ENCODE peak calls at places on chromosomes 4 and X, in four cellular contexts. One of them, this sample, is unnamed.

GRCh38 chr4:20172070-20172760 is 79.5 kb upstream of the SLIT2 start:
- DNase-seq in K562: no peak
- DNase-seq in HL-60: no peak
- DNase-seq in GM12878: no peak
- DNase-seq in this sample: no peak

GRCh38 chrX:115901241-115901640 is 269.3 kb upstream of the AGTR2 start:
- DNase-seq in K562: no peak
- DNase-seq in HL-60: no peak
- DNase-seq in GM12878: no peak
- DNase-seq in this sample: no peak

GRCh38 chr4:148007789-148008188 is 275.9 kb downstream of the ARHGAP10 start:
- DNase-seq in K562: no peak
- DNase-seq in HL-60: peak; percentile 17
- DNase-seq in GM12878: no peak
- DNase-seq in this sample: no peak

GRCh38 chrX:30593435-30594200 is 16.1 kb upstream of the TASL start:
- DNase-seq in K562: no peak
- DNase-seq in HL-60: no peak
- DNase-seq in GM12878: no peak
- DNase-seq in this sample: no peak

GRCh38 chr4:164012396-164013027 is 518.0 kb downstream of the TMA16 start:
- DNase-seq in K562: no peak
- DNase-seq in HL-60: no peak
- DNase-seq in GM12878: no peak
- DNase-seq in this sample: no peak

GRCh38 chr4:26242451-26242850 is 78.4 kb upstream of the RBPJ start:
- DNase-seq in K562: no peak
- DNase-seq in HL-60: no peak
- DNase-seq in GM12878: no peak
- DNase-seq in this sample: no peak

GRCh38 chr4:71827811-71828210 is 43.9 kb upstream of the GC start:
- DNase-seq in K562: no peak
- DNase-seq in HL-60: no peak
- DNase-seq in GM12878: no peak
- DNase-seq in this sample: no peak

GRCh38 chr4:25882226-25882625 is 19.4 kb upstream of the SEL1L3 start:
- DNase-seq in K562: no peak
- DNase-seq in HL-60: no peak
- DNase-seq in GM12878: no peak
- DNase-seq in this sample: no peak

GRCh38 chr4:113049421-113050355 is at the start of gene ANK2:
- DNase-seq in K562: no peak
- DNase-seq in HL-60: no peak
- DNase-seq in GM12878: no peak
- DNase-seq in this sample: no peak

GRCh38 chr4:70997068-70997467 is 3.6 kb downstream of the DCK start:
- DNase-seq in K562: no peak
- DNase-seq in HL-60: no peak
- DNase-seq in GM12878: no peak
- DNase-seq in this sample: no peak

GRCh38 chr4:111717916-111718315 is 427.3 kb upstream of the FAM241A start:
- DNase-seq in K562: no peak
- DNase-seq in HL-60: no peak
- DNase-seq in GM12878: no peak
- DNase-seq in this sample: no peak

GRCh38 chr4:3285558-3286334 is 7.1 kb upstream of the RGS12 start:
- DNase-seq in K562: no peak
- DNase-seq in HL-60: peak; percentile 66
- DNase-seq in GM12878: no peak
- DNase-seq in this sample: peak; percentile 77

GRCh38 chr4:137819964-137820383 is 287.7 kb upstream of the PCDH18 start:
- DNase-seq in K562: no peak
- DNase-seq in HL-60: peak; percentile 4
- DNase-seq in GM12878: peak; percentile 1
- DNase-seq in this sample: peak; percentile 7

GRCh38 chr4:152619556-152619955 is 60.2 kb downstream of the TMEM154 start:
- DNase-seq in K562: no peak
- DNase-seq in HL-60: no peak
- DNase-seq in GM12878: no peak
- DNase-seq in this sample: no peak

GRCh38 chrX:132622130-132622529 is 133.3 kb upstream of the MBNL3 start:
- DNase-seq in K562: peak; percentile 49
- DNase-seq in HL-60: no peak
- DNase-seq in GM12878: no peak
- DNase-seq in this sample: no peak

GRCh38 chr4:89056292-89056952 is 563 bp downstream of the FAM13A start:
- DNase-seq in K562: peak; percentile 28
- DNase-seq in HL-60: no peak
- DNase-seq in GM12878: no peak
- DNase-seq in this sample: no peak

GRCh38 chr4:181061787-181062186 is 1181.4 kb upstream of the TENM3 start:
- DNase-seq in K562: no peak
- DNase-seq in HL-60: no peak
- DNase-seq in GM12878: no peak
- DNase-seq in this sample: no peak

GRCh38 chr4:152138451-152138850 is 377.6 kb upstream of the GATB start:
- DNase-seq in K562: no peak
- DNase-seq in HL-60: no peak
- DNase-seq in GM12878: no peak
- DNase-seq in this sample: no peak

GRCh38 chr4:85777908-85778808 is 303.2 kb downstream of the ARHGAP24 start:
- DNase-seq in K562: no peak
- DNase-seq in HL-60: no peak
- DNase-seq in GM12878: peak; percentile 59
- DNase-seq in this sample: no peak

GRCh38 chrX:42096262-42096939 is 173.0 kb upstream of the CASK start:
- DNase-seq in K562: no peak
- DNase-seq in HL-60: no peak
- DNase-seq in GM12878: no peak
- DNase-seq in this sample: no peak

GRCh38 chr4:79650794-79651431 is 242.9 kb upstream of the GK2 start:
- DNase-seq in K562: no peak
- DNase-seq in HL-60: no peak
- DNase-seq in GM12878: no peak
- DNase-seq in this sample: no peak

GRCh38 chr4:142923619-142924018 is 77.5 kb upstream of the INPP4B start:
- DNase-seq in K562: no peak
- DNase-seq in HL-60: no peak
- DNase-seq in GM12878: no peak
- DNase-seq in this sample: no peak

GRCh38 chr4:186666750-186667149 is 56.9 kb downstream of the FAT1 start:
- DNase-seq in K562: no peak
- DNase-seq in HL-60: no peak
- DNase-seq in GM12878: no peak
- DNase-seq in this sample: no peak

GRCh38 chr4:373062-373839 is 35.6 kb downstream of the ZNF141 start:
- DNase-seq in K562: no peak
- DNase-seq in HL-60: no peak
- DNase-seq in GM12878: no peak
- DNase-seq in this sample: no peak

GRCh38 chrX:1416965-1417760 is 25.2 kb upstream of the SLC25A6 start:
- DNase-seq in K562: no peak
- DNase-seq in HL-60: no peak
- DNase-seq in GM12878: no peak
- DNase-seq in this sample: no peak

GRCh38 chrX:47030339-47030738 is 47.9 kb upstream of the RGN start:
- DNase-seq in K562: peak; percentile 30
- DNase-seq in HL-60: no peak
- DNase-seq in GM12878: peak; percentile 2
- DNase-seq in this sample: no peak

GRCh38 chrX:10174051-10174450 is 17.3 kb downstream of the CLCN4 start:
- DNase-seq in K562: no peak
- DNase-seq in HL-60: no peak
- DNase-seq in GM12878: no peak
- DNase-seq in this sample: no peak

GRCh38 chrX:43953218-43953617 is 20.0 kb downstream of the NDP start:
- DNase-seq in K562: no peak
- DNase-seq in HL-60: no peak
- DNase-seq in GM12878: no peak
- DNase-seq in this sample: no peak

GRCh38 chr4:8682296-8682695 is 89.7 kb downstream of the CPZ start:
- DNase-seq in K562: no peak
- DNase-seq in HL-60: no peak
- DNase-seq in GM12878: no peak
- DNase-seq in this sample: no peak

GRCh38 chr4:11669156-11669555 is 240.5 kb upstream of the HS3ST1 start:
- DNase-seq in K562: no peak
- DNase-seq in HL-60: no peak
- DNase-seq in GM12878: no peak
- DNase-seq in this sample: no peak

GRCh38 chr4:4947721-4948120 is 71.5 kb downstream of the CYTL1 start:
- DNase-seq in K562: no peak
- DNase-seq in HL-60: no peak
- DNase-seq in GM12878: no peak
- DNase-seq in this sample: no peak

GRCh38 chr4:59374416-59374815 is 1825.7 kb upstream of the ADGRL3 start:
- DNase-seq in K562: no peak
- DNase-seq in HL-60: no peak
- DNase-seq in GM12878: no peak
- DNase-seq in this sample: no peak

GRCh38 chr4:185752881-185753280 is 59.1 kb downstream of the SORBS2 start:
- DNase-seq in K562: no peak
- DNase-seq in HL-60: no peak
- DNase-seq in GM12878: no peak
- DNase-seq in this sample: no peak

GRCh38 chr4:66300336-66300934 is 630.1 kb upstream of the EPHA5 start:
- DNase-seq in K562: no peak
- DNase-seq in HL-60: no peak
- DNase-seq in GM12878: no peak
- DNase-seq in this sample: no peak

GRCh38 chr4:174686826-174687225 is 142.2 kb downstream of the GLRA3 start:
- DNase-seq in K562: no peak
- DNase-seq in HL-60: no peak
- DNase-seq in GM12878: no peak
- DNase-seq in this sample: no peak

GRCh38 chr4:18291981-18292380 is 270.4 kb upstream of the LCORL start:
- DNase-seq in K562: no peak
- DNase-seq in HL-60: no peak
- DNase-seq in GM12878: no peak
- DNase-seq in this sample: no peak

GRCh38 chr4:18294846-18295245 is 273.3 kb upstream of the LCORL start:
- DNase-seq in K562: no peak
- DNase-seq in HL-60: no peak
- DNase-seq in GM12878: no peak
- DNase-seq in this sample: no peak

GRCh38 chr4:18292411-18292810 is 270.9 kb upstream of the LCORL start:
- DNase-seq in K562: no peak
- DNase-seq in HL-60: no peak
- DNase-seq in GM12878: no peak
- DNase-seq in this sample: no peak

DNA sequence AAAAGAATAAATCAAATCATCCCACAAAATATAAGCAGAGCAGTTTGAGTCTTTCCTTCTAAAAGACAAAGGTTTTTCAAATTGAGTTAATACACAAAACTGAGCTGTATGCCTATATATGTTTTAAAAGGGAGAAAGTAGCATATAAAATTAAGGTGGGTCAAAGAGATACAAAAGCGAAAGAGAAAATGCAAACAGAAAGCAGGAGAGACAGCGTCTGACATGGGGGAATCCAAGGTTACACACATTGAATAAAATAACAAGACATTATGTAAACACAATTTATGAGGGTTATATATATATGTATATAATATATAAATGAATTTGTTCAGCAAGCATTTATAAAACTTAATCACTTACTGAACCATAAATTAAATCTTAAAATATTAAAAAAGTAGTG is 276.1 kb upstream of the LCORL start:
- DNase-seq in K562: no peak
- DNase-seq in HL-60: no peak
- DNase-seq in GM12878: no peak
- DNase-seq in this sample: no peak
- TF ChIP-seq SPI1 in K562: no peak
- TF ChIP-seq SPI1 in HL-60: no peak
- TF ChIP-seq SPI1 in GM12878: no peak
- TF ChIP-seq SPI1 in this sample: no peak

GRCh38 chr4:173052439-173052838 is 116.2 kb upstream of the GALNT7 start:
- DNase-seq in K562: no peak
- DNase-seq in HL-60: no peak
- DNase-seq in GM12878: no peak
- DNase-seq in this sample: no peak
- TF ChIP-seq SPI1 in K562: no peak
- TF ChIP-seq SPI1 in HL-60: no peak
- TF ChIP-seq SPI1 in GM12878: no peak
- TF ChIP-seq SPI1 in this sample: no peak

GRCh38 chrX:126164689-126165400 is 1.2 kb downstream of the DCAF12L2 start:
- DNase-seq in K562: no peak
- DNase-seq in HL-60: no peak
- DNase-seq in GM12878: no peak
- DNase-seq in this sample: no peak

GRCh38 chrX:126165401-126165720 is 728 bp downstream of the DCAF12L2 start:
- DNase-seq in K562: no peak
- DNase-seq in HL-60: no peak
- DNase-seq in GM12878: no peak
- DNase-seq in this sample: no peak

GRCh38 chrX:126167560-126167959 is 1.5 kb upstream of the DCAF12L2 start:
- DNase-seq in K562: no peak
- DNase-seq in HL-60: no peak
- DNase-seq in GM12878: no peak
- DNase-seq in this sample: no peak

GRCh38 chrX:126170715-126171114 is 4.6 kb upstream of the DCAF12L2 start:
- DNase-seq in K562: no peak
- DNase-seq in HL-60: no peak
- DNase-seq in GM12878: no peak
- DNase-seq in this sample: no peak

GRCh38 chrX:126165721-126166401 is at the start of gene DCAF12L2:
- DNase-seq in K562: no peak
- DNase-seq in HL-60: no peak
- DNase-seq in GM12878: no peak
- DNase-seq in this sample: no peak
- TF ChIP-seq SPI1 in K562: no peak
- TF ChIP-seq SPI1 in HL-60: no peak
- TF ChIP-seq SPI1 in GM12878: no peak
- TF ChIP-seq SPI1 in this sample: no peak

GRCh38 chr4:119744580-119744979 is 116.0 kb upstream of the PDE5A start:
- DNase-seq in K562: no peak
- DNase-seq in HL-60: no peak
- DNase-seq in GM12878: no peak
- DNase-seq in this sample: no peak
- TF ChIP-seq SPI1 in K562: no peak
- TF ChIP-seq SPI1 in HL-60: no peak
- TF ChIP-seq SPI1 in GM12878: no peak
- TF ChIP-seq SPI1 in this sample: no peak

GRCh38 chr4:169229571-169230028 is 41.2 kb downstream of the SH3RF1 start:
- DNase-seq in K562: no peak
- DNase-seq in HL-60: no peak
- DNase-seq in GM12878: no peak
- DNase-seq in this sample: no peak
- TF ChIP-seq SPI1 in K562: no peak
- TF ChIP-seq SPI1 in HL-60: no peak
- TF ChIP-seq SPI1 in GM12878: no peak
- TF ChIP-seq SPI1 in this sample: no peak